ENCODE peak calls at places on chromosomes 16 and 17, in seven cellular contexts. S is tibial artery; X is cardiac muscle cell; D is WERI-Rb-1; U is endodermal cell; M is neuronal stem cell; Q is effector memory CD4-positive, alpha-beta T cell. V is an unnamed sample. For H3K36me3 and H3K27me3, the result is how much of the 10 kb centered on the place peaks cover.

GRCh38 chr16:84132527-84133285 is 12.3 kb downstream of the HSDL1 start:
- DNase-seq in M (no peak), X (no peak), D (no peak), S (no peak), U (no peak), Q (no peak), V (no peak)

GRCh38 chr16:48114410-48114809 is 41.4 kb downstream of the ABCC12 start:
- DNase-seq in Q (no peak), X (no peak), D (no peak), U (no peak), S (no peak), M (no peak), V (no peak)

GRCh38 chr16:30904114-30904780 is 7.8 kb downstream of the CTF1 start:
- DNase-seq in M (no peak), Q (no peak), U (no peak), D (no peak), X (no peak), S (no peak), V (peak)

GRCh38 chr17:79201536-79202227 is 127.1 kb downstream of the ENGASE start:
- DNase-seq in Q (no peak), D (peak), S (no peak), X (no peak), M (no peak), U (peak), V (peak)

GRCh38 chr17:8692916-8693315 is 51.7 kb downstream of the CCDC42 start:
- DNase-seq in M (no peak), X (no peak), Q (no peak), D (no peak), S (no peak), U (no peak), V (no peak)

GRCh38 chr17:79777166-79777843 is 643 bp upstream of the CBX2 start:
- DNase-seq in M (peak), Q (no peak), U (peak), X (peak), D (peak), S (no peak), V (peak)

GRCh38 chr17:44014133-44014436 is 678 bp downstream of the TMEM101 start:
- DNase-seq in M (no peak), U (no peak), S (no peak), D (no peak), X (peak), Q (no peak), V (no peak)

GRCh38 chr17:81514485-81514734 is 1.8 kb upstream of the ACTG1 start:
- DNase-seq in M (no peak), S (no peak), Q (no peak), D (no peak), X (no peak), U (no peak), V (peak)

GRCh38 chr17:67293251-67294203 is 48.5 kb upstream of the HELZ start:
- DNase-seq in U (peak), M (peak), D (peak), S (peak), Q (peak), X (peak), V (peak)

GRCh38 chr16:10036951-10037350 is 145.3 kb downstream of the GRIN2A start:
- DNase-seq in M (no peak), S (no peak), Q (no peak), U (no peak), D (no peak), X (no peak), V (no peak)

GRCh38 chr16:74309789-74310781 is 13.5 kb downstream of the PSMD7 start:
- DNase-seq in D (peak), Q (no peak), M (peak), S (no peak), X (peak), U (peak), V (peak)

GRCh38 chr17:20046629-20047028 is 37.5 kb downstream of the SPECC1 start:
- DNase-seq in Q (no peak), D (no peak), S (no peak), U (peak), X (no peak), M (no peak), V (peak)

GRCh38 chr16:86022381-86022960 is 123.5 kb downstream of the IRF8 start:
- DNase-seq in X (peak), U (peak), D (peak), M (no peak), Q (no peak), S (peak), V (no peak)

GRCh38 chr17:8126306-8127066 is 2.6 kb upstream of the HES7 start:
- DNase-seq in Q (peak), S (no peak), X (peak), U (peak), M (peak), D (peak), V (peak)

GRCh38 chr17:50916026-50916707 is 50.0 kb upstream of the TOB1 start:
- DNase-seq in D (no peak), Q (no peak), U (no peak), X (no peak), M (no peak), S (no peak), V (no peak)

GRCh38 chr17:17934796-17935195 is 37.4 kb downstream of the TOM1L2 start:
- DNase-seq in Q (no peak), S (no peak), D (no peak), X (no peak), M (no peak), U (no peak), V (no peak)

GRCh38 chr17:2694381-2695242 is 17.0 kb downstream of the CLUH start:
- DNase-seq in X (no peak), S (peak), Q (no peak), U (peak), M (no peak), D (no peak), V (peak)

GRCh38 chr17:81726004-81726403 is 13.9 kb downstream of the SLC25A10 start:
- DNase-seq in D (no peak), M (no peak), Q (no peak), U (no peak), S (no peak), X (no peak), V (no peak)

GRCh38 chr17:2101448-2102257 is 46.8 kb downstream of the HIC1 start:
- DNase-seq in Q (peak), X (no peak), S (peak), U (no peak), M (no peak), D (no peak), V (no peak)

GRCh38 chr17:79650861-79651260 is 40.0 kb upstream of the RBFOX3 start:
- DNase-seq in Q (no peak), U (no peak), M (no peak), X (no peak), S (peak), D (peak), V (no peak)

GRCh38 chr16:27690604-27691003 is 140.7 kb downstream of the KATNIP start:
- DNase-seq in S (no peak), Q (peak), M (no peak), U (peak), D (peak), X (no peak), V (peak)

GRCh38 chr16:24539850-24540484 is 601 bp downstream of the RBBP6 start:
- DNase-seq in D (peak), Q (peak), M (no peak), S (peak), X (peak), U (no peak), V (no peak)

GRCh38 chr16:82650804-82651203 is 24.0 kb downstream of the CDH13 start:
- DNase-seq in Q (no peak), M (no peak), U (no peak), S (no peak), X (no peak), D (no peak), V (no peak)

GRCh38 chr17:17792143-17792550 is 44.6 kb downstream of the SREBF1 start:
- DNase-seq in S (no peak), X (no peak), D (no peak), U (no peak), Q (no peak), M (no peak), V (no peak)

GRCh38 chr16:22091721-22092120 is 620 bp upstream of the VWA3A start:
- DNase-seq in U (no peak), X (no peak), M (no peak), S (no peak), D (no peak), Q (no peak), V (no peak)

GRCh38 chr17:78935419-78936323 is 10.5 kb upstream of the TIMP2 start:
- DNase-seq in S (peak), Q (no peak), D (no peak), U (no peak), X (no peak), M (no peak), V (no peak)

GRCh38 chr17:82351254-82351712 is 7.8 kb upstream of the TEX19 start:
- DNase-seq in M (no peak), S (no peak), D (no peak), Q (no peak), U (peak), X (no peak), V (no peak)

GRCh38 chr16:81629896-81630631 is 149.0 kb upstream of the PLCG2 start:
- DNase-seq in S (no peak), D (no peak), Q (no peak), U (no peak), X (no peak), M (no peak), V (no peak)

GRCh38 chr17:21573961-21574610 is 118.2 kb upstream of the KCNJ18 start:
- DNase-seq in M (no peak), U (no peak), Q (peak), X (no peak), S (peak), D (no peak), V (no peak)

GRCh38 chr17:50872710-50873424 is 6.7 kb upstream of the TOB1 start:
- DNase-seq in S (peak), M (no peak), U (peak), X (no peak), Q (no peak), D (no peak), V (no peak)

GRCh38 chr17:19904924-19905323 is 37.2 kb upstream of the ULK2 start:
- DNase-seq in S (peak), M (no peak), X (no peak), Q (no peak), U (no peak), D (no peak), V (no peak)

GRCh38 chr17:82492647-82493516 is 26.6 kb upstream of the FOXK2 start:
- DNase-seq in M (no peak), S (no peak), D (no peak), X (no peak), Q (no peak), U (no peak), V (peak)

GRCh38 chr17:80237386-80237785 is 17.2 kb downstream of the SLC26A11 start:
- DNase-seq in M (no peak), S (no peak), X (no peak), D (no peak), Q (no peak), U (no peak), V (no peak)

GRCh38 chr16:1295465-1295864 is 14.0 kb upstream of the UBE2I start:
- DNase-seq in D (no peak), X (no peak), M (no peak), Q (no peak), U (peak), S (no peak), V (peak)

GRCh38 chr16:82523786-82524185 is 103.0 kb upstream of the CDH13 start:
- DNase-seq in U (no peak), Q (no peak), D (no peak), M (no peak), X (no peak), S (no peak), V (no peak)

GRCh38 chr16:22194707-22195444 is 11.2 kb upstream of the EEF2K start:
- DNase-seq in U (no peak), M (no peak), D (no peak), Q (peak), S (no peak), X (no peak), V (no peak)

GRCh38 chr17:29138184-29138955 is 41.8 kb downstream of the MYO18A start:
- DNase-seq in M (no peak), S (peak), X (no peak), U (peak), Q (no peak), D (no peak), V (no peak)

GRCh38 chr17:11986939-11987329 is 10.3 kb downstream of the ZNF18 start:
- DNase-seq in D (no peak), Q (no peak), X (peak), M (peak), S (no peak), U (no peak), V (peak)

GRCh38 chr17:11980813-11981212 is 16.5 kb downstream of the ZNF18 start:
- DNase-seq in X (no peak), M (no peak), U (no peak), Q (no peak), D (no peak), S (no peak), V (no peak)

GRCh38 chr17:11979795-11980194 is 17.5 kb downstream of the ZNF18 start:
- DNase-seq in S (no peak), U (no peak), M (no peak), Q (no peak), D (no peak), X (no peak), V (no peak)

GRCh38 chr17:11986179-11986938 is 10.9 kb downstream of the ZNF18 start:
- DNase-seq in X (no peak), S (peak), D (no peak), M (no peak), U (peak), Q (no peak), V (no peak)

DNA sequence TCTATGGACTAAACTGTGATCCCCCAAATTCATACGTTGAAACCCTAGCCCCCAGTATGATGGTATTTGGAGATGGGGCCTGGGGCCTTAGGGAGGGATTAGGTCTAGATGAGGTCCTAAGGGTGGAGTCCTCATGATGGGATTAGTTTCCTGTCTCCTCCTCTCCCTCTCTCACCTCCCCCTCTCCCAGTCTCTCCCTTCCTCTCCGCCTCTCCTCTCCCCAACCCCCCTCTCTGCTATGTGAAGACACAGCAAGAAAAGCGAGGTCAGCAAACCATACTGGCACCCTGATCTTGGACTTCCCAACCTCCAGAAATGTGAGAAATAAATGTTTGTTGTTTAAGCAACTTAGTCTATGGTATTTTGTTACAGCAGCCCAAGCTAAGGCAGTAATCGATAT is 15.4 kb downstream of the ZNF18 start:
- DNase-seq in D (no peak), M (no peak), U (no peak), Q (no peak), S (no peak), X (no peak), V (no peak)
- H3K36me3 ChIP-seq in D (under half), M (half or more), U (half or more), Q (under half), S (under half), X (under half), V (under half)

DNA sequence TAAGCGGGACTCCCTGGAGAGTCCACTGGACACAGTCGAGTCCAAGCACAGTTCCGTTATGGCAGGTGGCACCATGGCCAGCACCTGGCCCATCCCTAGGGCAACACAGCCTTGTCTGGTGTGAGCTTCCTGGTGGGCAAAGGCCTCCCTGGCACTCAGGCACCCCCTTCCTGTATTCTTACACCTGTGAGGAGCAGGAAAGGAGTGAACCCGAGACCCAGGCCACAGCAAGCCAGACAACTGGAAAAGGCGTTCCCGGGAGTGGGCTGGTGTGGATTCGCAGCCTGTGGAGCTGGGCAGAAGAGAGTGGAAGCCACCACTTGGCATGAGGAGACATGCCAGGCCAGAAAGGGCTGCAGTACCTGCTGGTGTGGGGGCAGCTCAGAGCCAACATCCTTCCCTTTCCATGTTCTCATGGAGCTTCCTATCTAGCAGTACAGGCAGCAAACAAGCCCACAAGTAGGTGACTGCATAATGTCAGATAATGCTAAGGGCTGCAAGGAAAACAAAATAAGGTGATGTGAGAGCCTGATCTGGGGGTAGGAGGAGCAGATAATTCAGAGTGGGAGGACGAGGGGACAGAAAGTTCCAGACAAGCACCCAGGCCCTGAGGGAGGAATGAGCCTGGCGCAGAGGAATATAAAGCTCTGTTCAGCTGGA is 87.0 kb downstream of the GNAO1 start:
- DNase-seq in D (no peak), U (no peak), Q (no peak), S (peak), X (no peak), M (no peak), V (no peak)
- H3K4me3 ChIP-seq in D (no peak), U (no peak), Q (peak), S (no peak), X (no peak), M (no peak), V (no peak)

DNA sequence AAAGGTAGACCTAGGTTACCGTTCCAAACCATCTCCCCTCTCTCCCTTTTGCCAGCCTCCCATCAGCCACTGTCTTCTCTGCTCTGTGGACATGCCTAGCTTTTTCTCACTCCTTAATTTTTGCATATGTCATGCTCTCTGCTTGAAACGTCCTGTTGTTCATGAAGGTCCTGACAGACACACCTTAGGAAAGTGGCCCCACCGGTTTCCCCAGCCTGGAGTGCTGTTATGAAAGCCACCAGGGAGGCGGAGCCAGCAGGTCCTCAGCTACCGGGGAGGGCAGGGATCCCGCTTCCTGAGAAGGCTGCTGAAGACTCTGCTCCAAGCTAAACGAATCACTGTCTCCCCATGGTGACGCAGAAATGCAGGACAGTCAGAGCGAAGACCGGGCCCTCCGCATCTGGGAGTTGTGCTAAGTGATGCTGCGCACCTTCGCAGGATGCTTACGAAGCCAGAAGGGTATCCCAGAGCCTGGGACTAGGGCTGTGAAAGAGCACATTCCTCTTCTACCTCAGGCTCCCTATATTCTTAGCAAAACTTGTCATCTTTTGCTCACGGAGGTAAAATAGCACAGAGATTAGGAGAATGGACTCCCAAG is 2.3 kb upstream of the SLC16A11 start:
- DNase-seq in X (peak), S (no peak), D (peak), Q (peak), U (peak), M (no peak), V (peak)
- H3K27me3 ChIP-seq in X (under half), S (half or more), D (under half), Q (under half), U (half or more), M (under half), V (under half)

DNA sequence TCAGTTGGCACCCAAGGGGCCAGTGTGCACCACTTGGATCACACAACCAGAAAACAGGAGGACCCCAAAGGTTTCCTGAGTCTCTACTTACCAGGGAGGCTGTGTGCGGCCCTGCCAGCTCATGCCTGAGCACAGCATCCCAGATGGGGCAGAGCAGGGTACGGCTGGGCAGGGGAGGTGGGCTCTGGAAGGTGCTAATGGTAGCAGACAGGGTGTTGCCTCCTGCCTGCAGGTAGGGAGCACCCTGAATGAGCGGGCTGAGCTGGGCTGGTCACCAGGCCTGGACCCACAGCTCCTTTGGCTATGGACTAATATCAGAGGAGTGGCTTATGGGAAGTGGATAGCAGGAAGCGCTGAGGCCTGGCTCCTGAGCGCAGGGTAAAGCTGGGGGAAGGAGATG is 14.6 kb downstream of the RECQL5 start:
- DNase-seq in Q (no peak), U (no peak), M (no peak), S (no peak), D (no peak), X (no peak), V (no peak)
- H3K36me3 ChIP-seq in Q (under half), U (half or more), M (half or more), S (under half), D (half or more), X (under half), V (under half)

GRCh38 chr17:48612854-48613691 is 2.0 kb downstream of the HOXB8 start:
- DNase-seq in Q (peak), D (peak), S (no peak), X (peak), M (no peak), U (peak), V (peak)
- H3K4me3 ChIP-seq in Q (peak), D (peak), S (peak), X (peak), M (no peak), U (no peak), V (no peak)

DNA sequence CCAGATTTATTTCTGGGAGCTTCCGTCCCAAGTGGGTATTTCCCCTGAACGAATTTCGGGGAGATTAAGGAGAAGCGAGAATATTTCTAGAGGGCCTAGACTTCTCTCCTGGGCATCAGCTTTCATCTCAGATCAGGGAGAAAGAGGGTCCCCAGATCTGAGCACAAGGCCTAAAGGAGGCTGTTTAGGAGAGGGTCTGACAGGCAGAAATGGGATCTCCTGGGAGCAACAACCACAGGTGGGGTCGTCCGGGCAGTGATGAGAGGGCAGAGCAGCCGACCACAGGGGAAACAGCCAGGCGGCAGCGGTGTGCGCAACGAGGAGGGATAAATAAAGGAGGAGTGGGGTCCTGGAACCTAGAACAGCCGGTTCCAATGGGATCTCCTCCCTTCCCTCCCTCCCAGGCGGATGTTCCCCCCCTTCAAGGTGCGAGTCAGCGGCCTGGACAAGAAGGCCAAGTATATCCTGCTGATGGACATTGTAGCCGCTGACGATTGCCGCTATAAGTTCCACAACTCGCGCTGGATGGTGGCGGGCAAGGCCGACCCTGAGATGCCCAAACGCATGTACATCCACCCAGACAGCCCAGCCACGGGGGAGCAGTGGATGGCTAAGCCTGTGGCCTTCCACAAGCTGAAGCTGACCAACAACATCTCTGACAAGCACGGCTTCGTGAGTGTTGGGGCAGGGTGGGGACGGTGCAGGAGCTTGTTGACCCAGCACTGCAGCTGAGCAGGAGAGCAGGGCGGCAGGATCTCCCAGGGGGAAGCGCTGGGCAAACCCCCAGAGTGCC is 1.8 kb downstream of the TBX2 start:
- DNase-seq in S (peak), Q (no peak), M (no peak), D (no peak), U (peak), X (peak), V (no peak)
- H3K27me3 ChIP-seq in S (under half), Q (half or more), M (half or more), D (under half), U (half or more), X (half or more), V (half or more)